ENCODE peak calls at places on chromosomes 3 and 15, in nine cellular contexts. D is PC-3; H is psoas muscle; S is ovary; T is aorta; V is BE2C; G is cardiac muscle cell; Y is esophagus squamous epithelium; R is naive thymus-derived CD4-positive, alpha-beta T cell. X is an unnamed sample.
A peak's percentile ranks its signal among the peaks of the same experiment; 100 is the strongest.

GRCh38 chr15:37034835-37035234 is 65.5 kb downstream of the MEIS2 start:
- DNase-seq in R (no peak), V (no peak), T (no peak), D (no peak), G (no peak), H (no peak), Y (no peak), S (no peak), X (no peak)

GRCh38 chr3:41701196-41701698 is 260.7 kb downstream of the ULK4 start:
- DNase-seq in S (no peak), V (no peak), H (no peak), D (no peak), R (no peak), Y (no peak), T (no peak), G (no peak), X (no peak)

GRCh38 chr3:82627733-82628132 is 866.3 kb upstream of the GBE1 start:
- DNase-seq in V (no peak), G (no peak), T (no peak), R (no peak), S (no peak), H (no peak), D (no peak), Y (no peak), X (no peak)

GRCh38 chr3:24451461-24452099 is 43.1 kb downstream of the THRB start:
- DNase-seq in S (no peak), G (no peak), H (no peak), V (no peak), R (no peak), T (no peak), Y (no peak), D (peak; percentile 67), X (no peak)

GRCh38 chr15:98719169-98719515 is 70.8 kb downstream of the IGF1R start:
- DNase-seq in T (no peak), V (no peak), R (no peak), Y (no peak), S (no peak), H (no peak), D (no peak), G (peak; percentile 11), X (no peak)

GRCh38 chr15:29911705-29912104 is 89.4 kb upstream of the TJP1 start:
- DNase-seq in S (no peak), H (no peak), Y (no peak), D (no peak), R (no peak), G (no peak), V (no peak), T (no peak), X (no peak)

GRCh38 chr3:10717756-10718155 is 98.3 kb upstream of the SLC6A11 start:
- DNase-seq in V (no peak), D (no peak), T (no peak), H (no peak), R (no peak), G (no peak), S (no peak), Y (no peak), X (no peak)

GRCh38 chr3:186108106-186108940 is 566 bp downstream of the ETV5 start:
- DNase-seq in H (peak; percentile 72), T (peak; percentile 85), Y (no peak), V (peak; percentile 92), D (peak; percentile 56), R (peak; percentile 13), S (no peak), G (peak; percentile 64), X (peak; percentile 92)

GRCh38 chr3:169772530-169772950 is 656 bp upstream of the MYNN start:
- DNase-seq in T (peak; percentile 87), D (peak; percentile 80), Y (no peak), V (peak; percentile 81), S (peak; percentile 80), G (peak; percentile 82), H (no peak), R (no peak), X (peak; percentile 84)

DNA sequence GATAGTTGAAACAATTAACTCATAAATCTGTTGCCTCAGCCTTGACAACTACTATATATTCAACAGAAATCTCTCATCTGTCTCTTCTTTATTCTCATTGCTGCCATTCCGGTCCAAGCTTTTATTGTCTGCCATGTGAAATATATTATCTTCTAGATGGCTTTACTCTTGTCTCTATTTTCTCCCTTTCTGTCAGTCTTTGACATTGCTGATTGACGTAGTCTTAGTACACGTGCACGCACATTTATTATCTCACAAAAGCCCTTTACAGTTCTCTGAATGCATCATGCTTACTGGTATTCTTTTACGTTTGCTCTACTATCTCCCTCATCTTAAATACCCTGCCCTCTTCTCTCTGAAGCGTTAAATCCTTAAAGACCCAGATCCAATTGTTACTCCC is 5.6 kb downstream of the PDIA3 start:
- DNase-seq in S (no peak), V (no peak), G (no peak), D (no peak), R (no peak), T (no peak), H (no peak), Y (no peak), X (no peak)
- H3K36me3 ChIP-seq in S (no peaks in the 10 kb centered on the region), V (peaks cover 71% of the 10 kb centered on the region), G (peaks cover 37% of the 10 kb centered on the region), D (peaks cover 52% of the 10 kb centered on the region), R (peaks cover 39% of the 10 kb centered on the region), T (no peaks in the 10 kb centered on the region), H (peaks cover 2% of the 10 kb centered on the region), Y (peaks cover 4% of the 10 kb centered on the region), X (peaks cover 57% of the 10 kb centered on the region)

GRCh38 chr3:134511500-134511899 is 25.6 kb downstream of the CEP63 start:
- DNase-seq in V (no peak), R (no peak), G (no peak), D (no peak), S (no peak), T (no peak), Y (no peak), H (no peak), X (no peak)

GRCh38 chr3:134517796-134518195 is 31.9 kb downstream of the CEP63 start:
- DNase-seq in G (peak; percentile 21), R (no peak), H (no peak), D (no peak), Y (no peak), V (no peak), S (no peak), T (no peak), X (no peak)

GRCh38 chr3:134522541-134522940 is 36.7 kb downstream of the CEP63 start:
- DNase-seq in R (no peak), S (no peak), V (no peak), H (no peak), G (no peak), Y (no peak), T (no peak), D (no peak), X (no peak)

GRCh38 chr3:134516905-134517304 is 31.0 kb downstream of the CEP63 start:
- DNase-seq in R (no peak), Y (no peak), G (peak; percentile 29), D (no peak), S (no peak), T (no peak), V (no peak), H (no peak), X (no peak)
- H3K9me3 ChIP-seq in R (no peaks in the 10 kb centered on the region), Y (no peaks in the 10 kb centered on the region), G (no peaks in the 10 kb centered on the region), D (no peaks in the 10 kb centered on the region), S (no peaks in the 10 kb centered on the region), T (no peaks in the 10 kb centered on the region), V (no peaks in the 10 kb centered on the region), H (peaks cover 13% of the 10 kb centered on the region), X (peaks cover 8% of the 10 kb centered on the region)

GRCh38 chr3:52230461-52230860 is 5.0 kb upstream of the TLR9 start:
- DNase-seq in G (no peak), R (no peak), T (no peak), D (no peak), V (no peak), H (peak; percentile 36), Y (no peak), S (no peak), X (no peak)

GRCh38 chr3:52229656-52230055 is 4.2 kb upstream of the TLR9 start:
- DNase-seq in R (no peak), Y (no peak), V (no peak), G (no peak), H (peak; percentile 34), S (no peak), T (no peak), D (no peak), X (no peak)

GRCh38 chr3:52227766-52228165 is 2.3 kb upstream of the TLR9 start:
- DNase-seq in R (no peak), H (no peak), V (no peak), D (no peak), S (no peak), Y (no peak), T (no peak), G (no peak), X (no peak)

GRCh38 chr3:52228266-52228665 is 2.8 kb upstream of the TLR9 start:
- DNase-seq in V (no peak), T (no peak), R (no peak), H (peak; percentile 36), Y (no peak), G (no peak), D (no peak), S (no peak), X (no peak)

GRCh38 chr3:52228751-52229291 is 3.4 kb upstream of the TLR9 start:
- DNase-seq in D (no peak), T (no peak), Y (no peak), G (no peak), S (no peak), V (no peak), R (no peak), H (peak; percentile 44), X (no peak)
- H3K36me3 ChIP-seq in D (peaks cover 31% of the 10 kb centered on the region), T (no peaks in the 10 kb centered on the region), Y (peaks cover 27% of the 10 kb centered on the region), G (peaks cover 14% of the 10 kb centered on the region), S (peaks cover 2% of the 10 kb centered on the region), V (peaks cover 9% of the 10 kb centered on the region), R (peaks cover 60% of the 10 kb centered on the region), H (no peaks in the 10 kb centered on the region), X (no peaks in the 10 kb centered on the region)

GRCh38 chr15:46416544-46416943 is 781.7 kb downstream of the SQOR start:
- DNase-seq in V (no peak), S (no peak), R (no peak), G (peak; percentile 10), D (no peak), Y (no peak), H (no peak), T (no peak), X (peak; percentile 71)
- H3K9me3 ChIP-seq in V (no peaks in the 10 kb centered on the region), S (no peaks in the 10 kb centered on the region), R (no peaks in the 10 kb centered on the region), G (no peaks in the 10 kb centered on the region), D (no peaks in the 10 kb centered on the region), Y (no peaks in the 10 kb centered on the region), H (no peaks in the 10 kb centered on the region), T (no peaks in the 10 kb centered on the region), X (no peaks in the 10 kb centered on the region)